ENCODE peak calls at places on chromosomes 2 and 18, in nine cellular contexts. W, G, A, C, O, I, F, Z and U are unnamed samples.

GRCh38 chr2:96113367-96113677 is 3.0 kb downstream of the ADRA2B start:
- DNase-seq in W (no peak), G (no peak), A (no peak), C (no peak), O (no peak), I (no peak), F (peak), Z (no peak), U (no peak)

GRCh38 chr18:42292654-42293053 is 337.6 kb downstream of the PIK3C3 start:
- DNase-seq in W (no peak), G (no peak), A (no peak), C (no peak), O (no peak), I (no peak), F (no peak), Z (no peak), U (no peak)

GRCh38 chr2:181465686-181466375 is 8.6 kb downstream of the ITGA4 start:
- DNase-seq in W (no peak), G (no peak), A (no peak), C (no peak), O (no peak), I (no peak), F (no peak), Z (no peak), U (no peak)

GRCh38 chr18:35522130-35522959 is 24.6 kb upstream of the INO80C start:
- DNase-seq in W (no peak), G (no peak), A (no peak), C (no peak), O (no peak), I (no peak), F (no peak), Z (no peak), U (no peak)

GRCh38 chr2:139020287-139020686 is 240.1 kb upstream of the NXPH2 start:
- DNase-seq in W (no peak), G (no peak), A (no peak), C (no peak), O (no peak), I (no peak), F (no peak), Z (no peak), U (no peak)

GRCh38 chr2:194323740-194324139 is 1333.3 kb upstream of the SLC39A10 start:
- DNase-seq in W (no peak), G (no peak), A (no peak), C (no peak), O (no peak), I (no peak), F (no peak), Z (no peak), U (no peak)

GRCh38 chr2:239715202-239715601 is 309.9 kb downstream of the NDUFA10 start:
- DNase-seq in W (peak), G (no peak), A (no peak), C (no peak), O (peak), I (no peak), F (no peak), Z (no peak), U (no peak)

GRCh38 chr18:51614967-51615571 is 417.6 kb upstream of the MEX3C start:
- DNase-seq in W (no peak), G (no peak), A (no peak), C (peak), O (no peak), I (no peak), F (no peak), Z (no peak), U (no peak)

GRCh38 chr2:120388222-120389035 is 42.5 kb downstream of the INHBB start:
- DNase-seq in W (peak), G (no peak), A (no peak), C (no peak), O (peak), I (no peak), F (no peak), Z (no peak), U (no peak)

GRCh38 chr2:209602259-209602658 is 169.4 kb upstream of the UNC80 start:
- DNase-seq in W (no peak), G (no peak), A (no peak), C (no peak), O (no peak), I (no peak), F (no peak), Z (no peak), U (no peak)

GRCh38 chr2:170812716-170813585 is 3.7 kb upstream of the GAD1 start:
- DNase-seq in W (no peak), G (peak), A (peak), C (peak), O (peak), I (no peak), F (peak), Z (peak), U (peak)

GRCh38 chr2:120919771-120920437 is 184.2 kb downstream of the GLI2 start:
- DNase-seq in W (no peak), G (peak), A (no peak), C (no peak), O (no peak), I (peak), F (no peak), Z (peak), U (no peak)

GRCh38 chr2:5825686-5826085 is 133.5 kb downstream of the SOX11 start:
- DNase-seq in W (no peak), G (no peak), A (no peak), C (no peak), O (no peak), I (no peak), F (no peak), Z (no peak), U (no peak)

GRCh38 chr2:52919668-52920067 is 847.9 kb upstream of the CHAC2 start:
- DNase-seq in W (no peak), G (no peak), A (no peak), C (no peak), O (no peak), I (no peak), F (no peak), Z (no peak), U (no peak)

GRCh38 chr2:25833566-25833965 is 44.7 kb downstream of the ASXL2 start:
- DNase-seq in W (no peak), G (no peak), A (no peak), C (peak), O (no peak), I (no peak), F (no peak), Z (no peak), U (no peak)

GRCh38 chr18:73153271-73153670 is 285.5 kb upstream of the NETO1 start:
- DNase-seq in W (no peak), G (no peak), A (no peak), C (no peak), O (no peak), I (no peak), F (no peak), Z (no peak), U (no peak)

GRCh38 chr18:22486667-22487066 is 69.0 kb upstream of the CTAGE1 start:
- DNase-seq in W (no peak), G (no peak), A (no peak), C (no peak), O (no peak), I (no peak), F (no peak), Z (no peak), U (no peak)

GRCh38 chr18:4605222-4605621 is 150.1 kb upstream of the DLGAP1 start:
- DNase-seq in W (no peak), G (peak), A (no peak), C (no peak), O (no peak), I (no peak), F (no peak), Z (no peak), U (no peak)

GRCh38 chr18:48475635-48476549 is 62.9 kb upstream of the CTIF start:
- DNase-seq in W (no peak), G (peak), A (peak), C (peak), O (peak), I (peak), F (peak), Z (peak), U (peak)

GRCh38 chr2:138013651-138014050 is 49.4 kb downstream of the HNMT start:
- DNase-seq in W (no peak), G (peak), A (no peak), C (no peak), O (no peak), I (no peak), F (no peak), Z (no peak), U (no peak)

GRCh38 chr2:42054657-42055430 is 7.0 kb downstream of the PKDCC start:
- DNase-seq in W (no peak), G (no peak), A (no peak), C (no peak), O (peak), I (no peak), F (peak), Z (no peak), U (no peak)

GRCh38 chr18:8889479-8889878 is 184.1 kb downstream of the MTCL1 start:
- DNase-seq in W (no peak), G (no peak), A (no peak), C (no peak), O (no peak), I (no peak), F (no peak), Z (no peak), U (no peak)

GRCh38 chr2:145383961-145384360 is 864.0 kb upstream of the ZEB2 start:
- DNase-seq in W (no peak), G (no peak), A (no peak), C (no peak), O (no peak), I (no peak), F (no peak), Z (no peak), U (no peak)

GRCh38 chr2:133658020-133658903 is 90.0 kb upstream of the NCKAP5 start:
- DNase-seq in W (no peak), G (no peak), A (no peak), C (no peak), O (no peak), I (no peak), F (no peak), Z (no peak), U (no peak)

GRCh38 chr2:217783243-217783642 is 219.6 kb downstream of the TNS1 start:
- DNase-seq in W (no peak), G (no peak), A (no peak), C (no peak), O (no peak), I (no peak), F (no peak), Z (no peak), U (no peak)

GRCh38 chr2:215831296-215831913 is 181.9 kb downstream of the MREG start:
- DNase-seq in W (no peak), G (no peak), A (no peak), C (peak), O (no peak), I (no peak), F (no peak), Z (no peak), U (peak)

GRCh38 chr2:128309341-128310093 is 9.2 kb downstream of the HS6ST1 start:
- DNase-seq in W (peak), G (peak), A (no peak), C (no peak), O (peak), I (no peak), F (no peak), Z (peak), U (no peak)

GRCh38 chr2:168166902-168167510 is 80.4 kb downstream of the STK39 start:
- DNase-seq in W (no peak), G (no peak), A (no peak), C (peak), O (no peak), I (no peak), F (no peak), Z (no peak), U (no peak)

GRCh38 chr2:79792097-79792496 is 279.2 kb downstream of the CTNNA2 start:
- DNase-seq in W (no peak), G (no peak), A (no peak), C (no peak), O (no peak), I (no peak), F (no peak), Z (no peak), U (no peak)

GRCh38 chr18:77366725-77367641 is 117.3 kb downstream of the GALR1 start:
- DNase-seq in W (no peak), G (peak), A (peak), C (peak), O (no peak), I (no peak), F (peak), Z (no peak), U (no peak)

GRCh38 chr2:98839292-98839691 is 96.7 kb downstream of the CRACDL start:
- DNase-seq in W (no peak), G (no peak), A (no peak), C (no peak), O (no peak), I (no peak), F (no peak), Z (no peak), U (no peak)

GRCh38 chr2:65746919-65747678 is 314.7 kb upstream of the SPRED2 start:
- DNase-seq in W (no peak), G (peak), A (no peak), C (no peak), O (peak), I (no peak), F (peak), Z (no peak), U (no peak)

GRCh38 chr2:6417050-6417449 is 448.7 kb downstream of the CMPK2 start:
- DNase-seq in W (no peak), G (no peak), A (no peak), C (no peak), O (no peak), I (no peak), F (no peak), Z (no peak), U (no peak)

GRCh38 chr2:219998099-219998498 is 370.7 kb downstream of the SLC4A3 start:
- DNase-seq in W (no peak), G (peak), A (no peak), C (peak), O (peak), I (no peak), F (peak), Z (no peak), U (no peak)

GRCh38 chr2:224793961-224794360 is 77.8 kb upstream of the CCDC195 start:
- DNase-seq in W (no peak), G (no peak), A (no peak), C (no peak), O (no peak), I (no peak), F (no peak), Z (no peak), U (no peak)

GRCh38 chr18:13256444-13257305 is 38.1 kb downstream of the LDLRAD4 start:
- DNase-seq in W (no peak), G (no peak), A (no peak), C (no peak), O (no peak), I (no peak), F (peak), Z (no peak), U (no peak)

GRCh38 chr2:83368916-83369315 is 1090.2 kb downstream of the SUCLG1 start:
- DNase-seq in W (no peak), G (no peak), A (no peak), C (no peak), O (no peak), I (no peak), F (no peak), Z (no peak), U (no peak)

GRCh38 chr2:132366787-132367186 is 49.8 kb upstream of the GPR39 start:
- DNase-seq in W (no peak), G (no peak), A (no peak), C (no peak), O (no peak), I (no peak), F (no peak), Z (no peak), U (no peak)

GRCh38 chr18:49886891-49887764 is 73.8 kb upstream of the ACAA2 start:
- DNase-seq in W (no peak), G (no peak), A (no peak), C (no peak), O (peak), I (no peak), F (peak), Z (no peak), U (no peak)
- TF ChIP-seq CTCF in W (no peak), G (no peak), A (no peak), C (no peak), O (peak), I (no peak), F (peak), Z (peak), U (no peak)

GRCh38 chr2:17803492-17803891 is 12.8 kb upstream of the MSGN1 start:
- DNase-seq in W (no peak), G (no peak), A (no peak), C (no peak), O (no peak), I (peak), F (no peak), Z (no peak), U (no peak)
- TF ChIP-seq CTCF in W (no peak), G (no peak), A (no peak), C (no peak), O (no peak), I (no peak), F (no peak), Z (no peak), U (no peak)

GRCh38 chr2:40034801-40035200 is 255.7 kb upstream of the THUMPD2 start:
- DNase-seq in W (no peak), G (no peak), A (no peak), C (no peak), O (no peak), I (no peak), F (no peak), Z (no peak), U (no peak)
- TF ChIP-seq CTCF in W (no peak), G (no peak), A (no peak), C (no peak), O (no peak), I (no peak), F (no peak), Z (no peak), U (no peak)

DNA sequence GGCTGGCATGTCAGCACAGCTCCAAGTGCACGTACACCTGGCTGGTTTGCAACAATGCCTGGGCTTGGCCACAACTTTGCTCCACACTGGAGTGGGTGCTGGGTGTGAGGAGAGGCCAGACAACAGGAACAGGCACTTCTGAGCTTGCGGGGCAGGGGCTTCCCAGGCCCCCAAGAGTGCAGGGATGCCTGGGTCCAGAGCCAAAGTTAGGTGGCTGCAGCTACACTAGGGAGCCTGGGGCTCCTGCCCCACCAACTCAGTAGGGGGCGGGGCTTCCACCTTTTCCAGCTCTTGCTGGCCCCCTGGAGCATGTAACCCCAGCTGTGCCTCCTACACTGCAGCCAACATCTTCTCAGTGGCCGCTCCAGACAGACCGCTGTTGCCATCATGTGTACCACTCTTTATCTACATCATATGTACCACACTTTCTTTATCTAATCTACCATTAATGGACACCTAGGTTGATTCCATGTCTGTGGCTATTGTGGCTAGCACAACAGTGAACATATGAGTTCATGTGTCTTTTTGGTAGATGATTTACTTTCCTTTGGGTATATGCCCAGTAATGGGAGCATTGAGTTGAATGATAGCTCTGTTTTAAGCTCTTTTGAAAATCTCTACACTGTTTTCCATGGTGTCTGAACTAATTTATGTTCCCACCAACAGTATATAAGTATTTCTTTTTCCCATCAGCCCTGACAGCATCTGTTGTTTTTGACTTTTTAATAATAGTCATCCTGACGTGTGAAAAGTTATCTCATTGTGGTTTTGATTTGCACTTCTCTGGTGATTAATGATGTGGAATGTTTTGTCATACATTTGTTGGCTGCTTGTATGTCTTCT is 87.9 kb downstream of the ZNF804A start:
- DNase-seq in W (peak), G (no peak), A (no peak), C (no peak), O (peak), I (no peak), F (no peak), Z (no peak), U (no peak)
- TF ChIP-seq CTCF in W (no peak), G (no peak), A (no peak), C (no peak), O (no peak), I (no peak), F (no peak), Z (no peak), U (no peak)

GRCh38 chr18:54558609-54559585 is 32.1 kb upstream of the DYNAP start:
- DNase-seq in W (no peak), G (no peak), A (no peak), C (peak), O (no peak), I (no peak), F (peak), Z (no peak), U (peak)
- TF ChIP-seq CTCF in W (peak), G (peak), A (peak), C (peak), O (peak), I (peak), F (peak), Z (peak), U (peak)

GRCh38 chr2:207015901-207016300 is 76.6 kb downstream of the CPO start:
- DNase-seq in W (no peak), G (no peak), A (no peak), C (no peak), O (no peak), I (no peak), F (no peak), Z (no peak), U (no peak)

GRCh38 chr2:207012461-207012860 is 73.1 kb downstream of the CPO start:
- DNase-seq in W (no peak), G (no peak), A (no peak), C (no peak), O (no peak), I (no peak), F (no peak), Z (no peak), U (no peak)

GRCh38 chr2:207014424-207014823 is 75.1 kb downstream of the CPO start:
- DNase-seq in W (no peak), G (no peak), A (no peak), C (no peak), O (no peak), I (no peak), F (no peak), Z (no peak), U (no peak)
- TF ChIP-seq CTCF in W (no peak), G (no peak), A (no peak), C (no peak), O (no peak), I (no peak), F (no peak), Z (no peak), U (no peak)

GRCh38 chr2:105114551-105114950 is 76.7 kb downstream of the MRPS9 start:
- DNase-seq in W (no peak), G (no peak), A (no peak), C (peak), O (no peak), I (no peak), F (peak), Z (peak), U (peak)
- TF ChIP-seq CTCF in W (peak), G (peak), A (peak), C (peak), O (peak), I (peak), F (peak), Z (peak), U (peak)

GRCh38 chr2:29014331-29014730 is 33.2 kb downstream of the TOGARAM2 start:
- DNase-seq in W (no peak), G (no peak), A (no peak), C (no peak), O (no peak), I (no peak), F (no peak), Z (no peak), U (no peak)

GRCh38 chr2:29016500-29016899 is 35.4 kb downstream of the TOGARAM2 start:
- DNase-seq in W (no peak), G (no peak), A (no peak), C (no peak), O (no peak), I (peak), F (no peak), Z (no peak), U (no peak)

GRCh38 chr2:29013046-29013780 is 32.1 kb downstream of the TOGARAM2 start:
- DNase-seq in W (no peak), G (no peak), A (no peak), C (peak), O (no peak), I (no peak), F (no peak), Z (no peak), U (no peak)

GRCh38 chr2:29015701-29016470 is 34.8 kb downstream of the TOGARAM2 start:
- DNase-seq in W (no peak), G (no peak), A (no peak), C (no peak), O (no peak), I (no peak), F (no peak), Z (no peak), U (no peak)

DNA sequence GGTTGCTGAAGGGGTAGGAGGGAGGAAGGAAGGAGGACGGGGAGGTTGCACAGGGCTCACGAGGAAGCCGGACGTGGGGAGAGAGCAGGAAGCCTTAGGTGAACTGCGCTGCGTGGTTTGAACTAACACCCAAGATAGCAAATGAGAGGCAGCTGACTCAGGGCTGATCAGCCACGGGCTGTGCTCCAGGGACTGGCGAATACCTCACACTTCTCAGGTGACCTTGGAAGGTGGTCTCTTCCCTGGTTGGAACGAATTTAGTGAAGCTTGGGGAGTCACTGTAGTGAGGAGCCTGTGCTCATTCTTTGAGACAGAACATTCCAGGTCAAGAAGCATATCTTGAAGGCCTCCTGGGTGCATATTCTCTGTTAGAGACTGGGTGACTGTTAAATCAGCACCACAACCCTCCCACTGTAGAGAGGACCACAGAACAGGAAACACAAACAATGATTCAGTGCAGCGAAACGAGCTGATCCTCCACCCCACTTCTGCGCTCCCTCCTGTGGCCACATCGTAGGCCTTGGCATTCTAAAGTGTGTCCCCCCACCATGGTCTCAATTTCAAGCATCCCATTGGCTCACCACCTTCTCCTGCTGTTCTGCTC is 33.8 kb downstream of the TOGARAM2 start:
- DNase-seq in W (no peak), G (no peak), A (no peak), C (no peak), O (no peak), I (peak), F (no peak), Z (no peak), U (peak)
- TF ChIP-seq CTCF in W (no peak), G (no peak), A (no peak), C (no peak), O (peak), I (peak), F (no peak), Z (peak), U (no peak)